ENCODE peak calls at places on chromosomes 4 and X, in four cellular contexts. X is pancreas, V is lung, R is IMR-90. E is an unnamed sample.
A peak's percentile ranks its signal among the peaks of the same experiment; 100 is the strongest.

GRCh38 chr4:8917321-8917811 is 45.7 kb upstream of the HMX1 start:
- DNase-seq in X (no peak), V (no peak), R (no peak), E (no peak)

GRCh38 chr4:22412013-22412412 is 103.9 kb downstream of the ADGRA3 start:
- DNase-seq in X (no peak), V (no peak), R (no peak), E (no peak)

GRCh38 chr4:70632028-70632427 is 3.5 kb downstream of the ENAM start:
- DNase-seq in V (no peak), X (no peak), R (peak; percentile 47), E (no peak)

GRCh38 chrX:16589211-16589610 is 60.7 kb upstream of the S100G start:
- DNase-seq in V (no peak), X (no peak), R (peak; percentile 76), E (no peak)

GRCh38 chr4:104969394-104970066 is 177.1 kb upstream of the TET2 start:
- DNase-seq in V (no peak), X (no peak), R (no peak), E (no peak)

GRCh38 chr4:123399638-123400358 is 3.2 kb downstream of the SPRY1 start:
- DNase-seq in V (no peak), R (no peak), X (no peak), E (no peak)

GRCh38 chr4:53557601-53558000 is 33.7 kb downstream of the LNX1 start:
- DNase-seq in X (no peak), R (no peak), V (no peak), E (no peak)

GRCh38 chr4:146654976-146655761 is 16.5 kb downstream of the POU4F2 start:
- DNase-seq in R (peak; percentile 7), V (no peak), X (no peak), E (no peak)

GRCh38 chr4:5429747-5430146 is 278.6 kb downstream of the EVC2 start:
- DNase-seq in X (no peak), R (no peak), V (no peak), E (no peak)

GRCh38 chr4:92163348-92163747 is 140.4 kb upstream of the GRID2 start:
- DNase-seq in R (peak; percentile 7), V (no peak), X (no peak), E (peak; percentile 9)

GRCh38 chr4:83603130-83603529 is 67.2 kb downstream of the GPAT3 start:
- DNase-seq in V (no peak), X (no peak), R (no peak), E (no peak)

GRCh38 chr4:119207051-119207450 is 5.5 kb upstream of the USP53 start:
- DNase-seq in V (no peak), X (no peak), R (peak; percentile 50), E (no peak)

GRCh38 chr4:105210901-105211300 is 64.2 kb downstream of the TET2 start:
- DNase-seq in R (no peak), X (no peak), V (no peak), E (no peak)

GRCh38 chr4:147916351-147916750 is 184.5 kb downstream of the ARHGAP10 start:
- DNase-seq in R (no peak), V (no peak), X (no peak), E (no peak)

GRCh38 chr4:107497054-107497453 is 223.0 kb downstream of the PAPSS1 start:
- DNase-seq in V (no peak), R (no peak), X (no peak), E (no peak)

GRCh38 chr4:107490116-107490515 is 229.9 kb downstream of the PAPSS1 start:
- DNase-seq in V (no peak), X (no peak), R (no peak), E (no peak)

DNA sequence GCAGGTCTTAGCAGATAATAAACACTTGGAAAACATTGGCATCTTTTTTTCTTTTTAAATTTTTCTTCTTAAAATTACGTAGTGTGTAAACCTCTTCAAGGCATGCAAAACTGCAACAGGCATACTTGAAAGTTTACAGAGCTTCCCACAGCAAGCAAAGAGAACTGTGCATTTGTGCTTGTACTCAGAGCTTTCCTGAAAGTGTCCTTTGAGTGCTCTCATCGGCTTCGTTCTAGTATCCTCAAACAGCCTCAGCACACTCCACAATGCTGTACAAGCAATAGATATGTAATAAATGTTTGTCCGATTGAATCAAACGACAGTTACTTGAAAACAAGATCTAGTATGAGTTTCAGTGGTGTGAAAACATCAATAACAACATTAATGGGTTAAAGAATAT is 227.5 kb downstream of the PAPSS1 start:
- DNase-seq in X (no peak), R (no peak), V (peak; percentile 33), E (no peak)
- H3K27ac ChIP-seq in X (no peak overlapping the region), R (no peak overlapping the region), V (no peak overlapping the region), E (no peak overlapping the region)

DNA sequence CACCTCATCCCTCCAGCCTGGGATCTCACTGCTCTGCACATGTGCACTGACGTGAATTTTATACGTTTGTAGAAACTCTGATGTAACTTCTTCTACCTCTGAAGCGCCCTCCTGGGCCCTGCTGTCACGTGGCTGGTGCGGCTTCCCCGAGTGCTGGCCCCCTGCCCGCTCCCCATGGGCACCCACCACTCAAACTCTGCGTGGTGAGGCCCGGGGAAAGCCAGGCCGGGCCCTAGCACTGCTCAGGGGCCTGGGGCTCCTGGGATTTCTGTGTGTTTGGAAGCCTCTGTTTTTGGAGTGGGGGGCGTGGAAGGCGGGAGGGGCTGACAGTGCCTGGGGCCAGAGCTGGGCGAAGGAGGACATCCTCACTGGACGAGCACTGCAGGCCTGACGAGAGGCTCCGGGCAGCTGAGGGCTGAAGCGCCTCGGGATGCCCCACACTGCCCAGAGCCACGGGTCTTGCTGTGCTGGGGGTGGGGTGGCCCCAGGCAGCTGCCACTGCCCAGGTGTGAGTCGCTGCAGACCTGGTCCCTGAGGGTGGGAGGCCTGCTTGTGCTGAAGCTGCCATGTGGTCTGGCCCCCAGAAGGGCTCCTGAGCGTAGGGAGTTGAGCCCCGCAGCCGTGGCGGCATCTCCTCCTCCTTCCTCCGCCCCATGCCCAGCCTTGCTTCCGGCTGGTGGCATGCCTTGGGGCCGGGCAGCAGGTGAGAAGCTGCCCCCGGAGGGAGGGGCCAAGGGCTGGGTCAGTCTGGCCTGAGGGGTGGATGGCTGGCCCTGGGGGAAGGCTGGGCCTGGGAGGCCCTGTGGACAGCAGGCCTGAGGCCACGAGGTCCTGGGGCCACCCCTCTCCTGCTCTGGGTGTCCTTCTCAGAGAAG is 7.7 kb downstream of the NAT8L start:
- DNase-seq in X (peak; percentile 1), V (no peak), R (no peak), E (no peak)
- H3K27me3 ChIP-seq in X (no peaks in the 10 kb centered on the region), V (peaks cover 4% of the 10 kb centered on the region), R (peaks cover 11% of the 10 kb centered on the region), E (no peaks in the 10 kb centered on the region)

GRCh38 chr4:152460488-152460887 is 75.4 kb downstream of the FBXW7 start:
- DNase-seq in R (peak; percentile 78), V (no peak), X (no peak), E (no peak)
- H3K27ac ChIP-seq in R (no peak overlapping the region), V (no peak overlapping the region), X (no peak overlapping the region), E (no peak overlapping the region)

DNA sequence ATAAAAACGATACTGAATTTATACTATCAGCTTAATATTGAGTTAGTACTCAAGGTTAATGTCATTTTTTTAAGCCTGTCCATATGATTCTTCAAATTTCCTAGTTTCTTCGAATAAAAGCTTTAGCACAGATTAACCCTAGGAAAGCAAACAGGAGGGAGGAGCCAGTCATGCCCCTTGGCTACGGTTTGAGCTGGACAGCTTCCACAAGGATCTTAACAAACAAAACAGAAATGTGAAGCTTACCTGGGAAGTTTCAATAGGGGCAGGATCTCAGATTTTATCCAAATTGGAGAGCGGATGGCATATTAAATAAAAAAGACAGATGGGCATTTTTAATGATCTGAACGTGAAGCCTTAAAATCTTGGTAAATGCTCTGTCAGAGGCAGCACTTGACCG is 2.3 kb downstream of the NWD2 start:
- DNase-seq in V (no peak), R (no peak), X (no peak), E (no peak)
- H3K27me3 ChIP-seq in V (peaks cover 32% of the 10 kb centered on the region), R (no peaks in the 10 kb centered on the region), X (no peaks in the 10 kb centered on the region), E (peaks cover 39% of the 10 kb centered on the region)

GRCh38 chr4:85807247-85807915 is 332.4 kb downstream of the ARHGAP24 start:
- DNase-seq in V (no peak), R (no peak), X (no peak), E (no peak)
- H3K27ac ChIP-seq in V (peak overlapping the region; percentile 41), R (no peak overlapping the region), X (no peak overlapping the region), E (no peak overlapping the region)

GRCh38 chrX:97633798-97634197 is 750.1 kb downstream of the RPA4 start:
- DNase-seq in X (no peak), R (no peak), V (no peak), E (no peak)
- H3K27me3 ChIP-seq in X (no peaks in the 10 kb centered on the region), R (peaks cover 4% of the 10 kb centered on the region), V (no peaks in the 10 kb centered on the region), E (no peaks in the 10 kb centered on the region)

GRCh38 chrX:79096339-79096638 is 48.2 kb upstream of the GPR174 start:
- DNase-seq in R (no peak), V (no peak), X (no peak), E (no peak)
- H3K27ac ChIP-seq in R (no peak overlapping the region), V (no peak overlapping the region), X (no peak overlapping the region), E (no peak overlapping the region)